ENCODE peak calls at places on chromosomes 1 and 21, in five cellular contexts. K is tibial nerve, I is MM.1S, B is dorsolateral prefrontal cortex, C is fibroblast of mammary gland. Y is an unnamed sample.

GRCh38 chr1:151841141-151841540 is 1.5 kb upstream of the C2CD4D start:
- DNase-seq in C (peak; percentile 66), I (no peak), B (no peak), K (no peak), Y (no peak)

GRCh38 chr1:153662269-153662668 is 3.8 kb downstream of the SNAPIN start:
- DNase-seq in I (no peak), C (no peak), K (no peak), B (no peak), Y (no peak)

GRCh38 chr1:12640237-12640957 is 3.5 kb upstream of the AADACL4 start:
- DNase-seq in B (no peak), I (no peak), C (no peak), K (no peak), Y (no peak)

GRCh38 chr1:156815851-156816536 is 654 bp downstream of the SH2D2A start:
- DNase-seq in B (no peak), I (no peak), K (no peak), C (no peak), Y (no peak)

GRCh38 chr1:151072224-151072623 is 1.7 kb downstream of the GABPB2 start:
- DNase-seq in B (no peak), C (no peak), K (no peak), I (no peak), Y (no peak)

GRCh38 chr1:169697769-169698168 is 13.7 kb downstream of the SELL start:
- DNase-seq in B (no peak), I (no peak), K (no peak), C (no peak), Y (peak; percentile 68)

GRCh38 chr1:79638382-79638781 is 631.9 kb upstream of the ADGRL4 start:
- DNase-seq in I (no peak), K (no peak), C (no peak), B (no peak), Y (peak; percentile 1)

GRCh38 chr1:50332941-50333594 is 90.2 kb downstream of the DMRTA2 start:
- DNase-seq in I (peak; percentile 73), B (no peak), C (peak; percentile 43), K (peak; percentile 18), Y (peak; percentile 65)

GRCh38 chr1:245788269-245788668 is 633.5 kb downstream of the KIF26B start:
- DNase-seq in K (no peak), B (no peak), C (peak; percentile 97), I (no peak), Y (no peak)

GRCh38 chr1:27994060-27994459 is 34.3 kb downstream of the XKR8 start:
- DNase-seq in I (no peak), C (no peak), B (no peak), K (no peak), Y (no peak)

GRCh38 chr1:217471403-217471802 is 159.5 kb downstream of the GPATCH2 start:
- DNase-seq in I (no peak), C (no peak), B (no peak), K (no peak), Y (no peak)

GRCh38 chr1:53519412-53519811 is 60.2 kb downstream of the DMRTB1 start:
- DNase-seq in K (no peak), I (no peak), C (no peak), B (no peak), Y (no peak)

GRCh38 chr1:219880765-219881457 is 47.4 kb downstream of the SLC30A10 start:
- DNase-seq in C (no peak), I (no peak), B (no peak), K (no peak), Y (no peak)

GRCh38 chr1:11697893-11698210 is 6.3 kb downstream of the DRAXIN start:
- DNase-seq in I (no peak), K (no peak), C (no peak), B (no peak), Y (no peak)

GRCh38 chr1:226593541-226593940 is 45.0 kb downstream of the STUM start:
- DNase-seq in K (no peak), B (no peak), C (no peak), I (no peak), Y (no peak)

DNA sequence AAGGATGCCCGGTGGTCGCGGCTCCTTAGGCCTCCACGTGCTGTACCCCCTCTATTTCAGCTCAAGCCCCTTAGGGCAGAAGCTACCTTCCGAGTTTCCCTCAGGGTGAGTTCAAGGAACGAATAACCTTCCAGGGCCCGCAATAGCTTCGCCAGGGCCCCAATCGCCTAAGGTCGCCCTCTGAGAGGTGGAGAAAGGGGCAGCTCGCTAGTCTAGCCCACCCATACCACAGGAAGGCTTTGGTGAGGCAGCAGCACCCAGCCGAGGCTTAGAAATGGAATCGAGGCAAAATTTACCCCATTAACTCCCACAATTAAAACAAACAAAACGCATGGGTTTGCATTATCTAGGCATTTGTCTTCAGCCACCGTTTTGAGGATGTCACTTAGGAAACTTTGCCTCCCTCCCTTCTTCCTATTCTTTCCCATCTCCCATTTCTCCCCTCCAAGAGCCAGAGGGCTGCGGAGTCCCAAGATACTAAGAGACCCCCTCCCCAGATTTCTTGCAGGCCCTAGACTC is 954 bp downstream of the WNT2B start:
- DNase-seq in K (no peak), I (no peak), B (no peak), C (no peak), Y (no peak)
- H3K4me3 ChIP-seq in K (peak overlapping the region; percentile 70), I (no peak overlapping the region), B (no peak overlapping the region), C (no peak overlapping the region), Y (no peak overlapping the region)

GRCh38 chr1:222331765-222332164 is 216.1 kb downstream of the HHIPL2 start:
- DNase-seq in I (no peak), K (no peak), B (no peak), C (no peak), Y (no peak)
- TF ChIP-seq CTCF in I (no peak), K (no peak), B (no peak), C (no peak), Y (no peak)

DNA sequence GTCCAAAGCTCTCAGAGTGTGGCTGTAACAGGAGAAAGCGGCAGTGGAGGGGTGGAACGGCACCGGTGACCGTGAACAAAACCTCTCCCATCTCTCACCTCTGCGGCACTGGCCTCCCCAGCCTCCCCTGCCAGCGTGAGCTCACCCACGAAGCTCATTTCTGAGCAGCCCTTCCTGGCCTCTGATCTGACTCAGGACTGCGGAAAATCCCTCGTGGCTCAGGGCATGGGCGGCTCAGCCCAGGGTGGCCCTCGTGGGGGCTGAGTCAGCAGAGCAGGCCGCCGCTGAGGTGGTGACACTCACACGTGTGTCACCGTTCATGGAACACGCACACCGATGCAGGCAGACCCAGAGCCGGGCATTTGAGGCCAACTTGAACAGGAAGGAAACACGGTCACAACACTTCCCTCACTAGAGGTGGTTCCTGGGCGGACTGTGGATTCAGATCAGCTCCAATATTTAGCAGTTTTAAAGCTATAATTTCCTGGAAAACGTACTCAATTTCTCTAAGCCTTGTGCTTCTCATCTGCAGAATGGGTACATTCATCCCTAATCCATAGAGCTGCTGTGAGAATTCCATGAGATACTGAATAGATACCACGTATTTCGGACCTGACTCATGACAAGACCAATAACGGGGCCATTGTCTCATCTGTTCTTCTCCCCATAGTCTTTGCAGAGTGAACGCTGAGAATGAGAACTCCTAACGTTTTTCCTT is 115.0 kb upstream of the TMPRSS2 start:
- DNase-seq in I (no peak), K (no peak), B (no peak), C (peak; percentile 65), Y (no peak)
- H3K4me3 ChIP-seq in I (no peak overlapping the region), K (no peak overlapping the region), B (no peak overlapping the region), C (no peak overlapping the region), Y (no peak overlapping the region)

DNA sequence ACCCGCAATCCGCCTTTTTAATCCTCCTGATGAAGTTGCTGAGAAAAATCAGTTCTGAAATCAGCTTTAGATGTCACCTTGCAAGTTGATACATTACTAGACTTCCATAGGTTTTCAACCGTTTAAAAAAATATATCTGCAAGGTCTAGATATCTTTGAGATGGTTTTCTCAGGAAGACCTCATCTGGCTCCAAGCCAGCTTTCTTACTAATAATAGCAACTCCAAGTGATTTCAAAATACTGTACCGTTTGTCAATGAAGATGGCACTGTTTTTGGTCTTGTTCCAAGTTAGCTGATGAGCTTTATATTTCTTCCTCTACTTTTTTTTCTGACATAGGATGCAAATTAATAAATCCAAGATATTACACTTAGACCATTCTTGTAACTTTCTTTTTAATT is 40.3 kb downstream of the LRRC8C start:
- DNase-seq in I (no peak), K (no peak), C (peak; percentile 37), B (no peak), Y (no peak)
- TF ChIP-seq CTCF in I (no peak), K (no peak), C (no peak), B (no peak), Y (no peak)

GRCh38 chr1:116374340-116375164 is 1.5 kb downstream of the ATP1A1 start:
- DNase-seq in I (no peak), C (no peak), B (no peak), K (no peak), Y (peak; percentile 40)

GRCh38 chr1:116370186-116370585 is 2.9 kb upstream of the ATP1A1 start:
- DNase-seq in K (no peak), C (no peak), I (no peak), B (no peak), Y (no peak)

GRCh38 chr1:116372651-116373444 is at the start of gene ATP1A1:
- DNase-seq in C (peak; percentile 84), I (peak; percentile 90), B (peak; percentile 97), K (peak; percentile 98), Y (peak; percentile 97)

GRCh38 chr1:116373451-116374339 is 651 bp downstream of the ATP1A1 start:
- DNase-seq in C (peak; percentile 48), I (peak; percentile 40), B (peak; percentile 63), K (peak; percentile 53), Y (peak; percentile 71)

DNA sequence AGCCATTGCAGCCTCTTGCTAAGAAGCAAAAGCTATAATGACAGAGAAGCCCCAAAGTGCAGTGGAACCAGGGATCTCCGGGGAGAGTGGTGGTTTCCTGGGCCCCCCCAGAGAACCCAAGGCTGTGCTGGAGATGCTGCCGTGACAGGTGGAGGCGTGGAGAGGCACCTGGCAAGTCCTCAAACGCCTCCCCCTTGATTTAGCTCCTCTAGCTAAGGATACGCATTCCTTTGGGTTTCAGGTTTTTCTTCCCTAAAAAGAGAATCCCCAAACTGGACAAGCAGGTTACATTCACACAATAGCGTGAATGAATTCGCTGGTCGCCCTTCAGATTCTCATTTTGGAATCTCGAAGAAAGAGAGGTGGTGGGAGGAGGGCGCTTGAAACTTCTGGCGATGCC is 858 bp upstream of the ATP1A1 start:
- DNase-seq in I (no peak), C (no peak), K (no peak), B (no peak), Y (no peak)
- H3K4me3 ChIP-seq in I (peak overlapping the region; percentile 78), C (peak overlapping the region; percentile 85), K (peak overlapping the region; percentile 71), B (peak overlapping the region; percentile 70), Y (peak overlapping the region; percentile 96)

Y was measured in GM12865.